ENCODE peak calls at places on chromosomes 1 and 21, in five cellular contexts. Z is adipocyte, Q is HS-27A, X is breast epithelium, L is amniotic stem cell. K is an unnamed sample.

GRCh38 chr1:40708750-40709099 is 17.2 kb downstream of the NFYC start:
- DNase-seq in X (no peak), L (peak; percentile 61), Q (no peak), Z (peak; percentile 89), K (no peak)

GRCh38 chr1:110380667-110381283 is 10.1 kb downstream of the SLC16A4 start:
- DNase-seq in L (no peak), Z (peak; percentile 96), X (no peak), Q (no peak), K (no peak)

GRCh38 chr1:161198877-161199431 is at the start of gene ADAMTS4:
- DNase-seq in Z (peak; percentile 83), L (peak; percentile 55), Q (no peak), X (no peak), K (no peak)

GRCh38 chr1:15577691-15578090 is 7.2 kb downstream of the AGMAT start:
- DNase-seq in Q (no peak), Z (no peak), L (no peak), X (no peak), K (no peak)

GRCh38 chr1:51506537-51506936 is 12.5 kb downstream of the EPS15 start:
- DNase-seq in Q (no peak), Z (peak; percentile 87), L (no peak), X (no peak), K (no peak)

GRCh38 chr1:22140681-22141080 is 2.2 kb downstream of the WNT4 start:
- DNase-seq in Q (no peak), X (no peak), Z (no peak), L (no peak), K (no peak)

GRCh38 chr21:44407493-44407892 is 47.8 kb upstream of the LRRC3 start:
- DNase-seq in Z (no peak), X (no peak), Q (no peak), L (no peak), K (no peak)

GRCh38 chr1:157415661-157416060 is 136.7 kb downstream of the FCRL5 start:
- DNase-seq in Q (no peak), X (no peak), L (no peak), Z (no peak), K (no peak)

GRCh38 chr1:182527680-182528079 is 61.4 kb downstream of the RNASEL start:
- DNase-seq in X (no peak), Z (no peak), Q (no peak), L (no peak), K (no peak)

GRCh38 chr1:36889846-36890245 is 144.5 kb downstream of the GRIK3 start:
- DNase-seq in X (no peak), Z (no peak), Q (no peak), L (no peak), K (no peak)

GRCh38 chr1:46802081-46802480 is 3.2 kb downstream of the CYP4B1 start:
- DNase-seq in L (no peak), Z (no peak), Q (no peak), X (no peak), K (no peak)

GRCh38 chr1:230191079-230191478 is 124.0 kb downstream of the GALNT2 start:
- DNase-seq in Q (no peak), L (no peak), Z (no peak), X (no peak), K (no peak)

GRCh38 chr1:107140703-107141490 is at the start of gene NTNG1:
- DNase-seq in L (no peak), Q (no peak), X (no peak), Z (peak; percentile 56), K (no peak)

GRCh38 chr1:177561436-177561835 is 390.7 kb downstream of the BRINP2 start:
- DNase-seq in X (no peak), Z (no peak), Q (no peak), L (no peak), K (no peak)

GRCh38 chr1:208524376-208524775 is 280.2 kb upstream of the PLXNA2 start:
- DNase-seq in Q (no peak), X (no peak), L (no peak), Z (no peak), K (no peak)

GRCh38 chr21:14545906-14546480 is at the start of gene SAMSN1:
- DNase-seq in X (no peak), L (no peak), Q (no peak), Z (no peak), K (no peak)

GRCh38 chr1:210570116-210570515 is 241.4 kb downstream of the HHAT start:
- DNase-seq in Q (no peak), X (no peak), L (no peak), Z (no peak), K (no peak)

GRCh38 chr1:2208309-2209239 is 14.0 kb upstream of the FAAP20 start:
- DNase-seq in Z (peak; percentile 95), L (peak; percentile 93), X (no peak), Q (no peak), K (no peak)

GRCh38 chr1:201288007-201288406 is 4.7 kb downstream of the PKP1 start:
- DNase-seq in X (no peak), L (no peak), Z (no peak), Q (no peak), K (no peak)

GRCh38 chr1:39360726-39361125 is 130.7 kb upstream of the BMP8A start:
- DNase-seq in X (no peak), Z (no peak), Q (no peak), L (no peak), K (no peak)

GRCh38 chr21:38263493-38263892 is 6.7 kb downstream of the KCNJ15 start:
- DNase-seq in Z (no peak), L (no peak), Q (peak; percentile 50), X (no peak), K (no peak)

GRCh38 chr1:234907585-234908457 is 220.8 kb downstream of the TOMM20 start:
- DNase-seq in X (no peak), Z (peak; percentile 62), Q (no peak), L (no peak), K (no peak)

GRCh38 chr21:30257773-30258172 is 25.0 kb downstream of the KRTAP24-1 start:
- DNase-seq in Q (no peak), X (no peak), L (no peak), Z (peak; percentile 12), K (no peak)

GRCh38 chr1:155202731-155203515 is 4.8 kb downstream of the THBS3 start:
- DNase-seq in Q (no peak), L (no peak), X (no peak), Z (no peak), K (peak; percentile 8)

GRCh38 chr1:201023517-201023902 is at the start of gene KIF21B:
- DNase-seq in Q (no peak), L (no peak), Z (peak; percentile 62), X (no peak), K (peak; percentile 96)

GRCh38 chr1:154809436-154810413 is 60.4 kb downstream of the KCNN3 start:
- DNase-seq in Q (no peak), L (no peak), X (no peak), Z (peak; percentile 22), K (no peak)

GRCh38 chr1:177753655-177754054 is 216.2 kb downstream of the SEC16B start:
- DNase-seq in Q (no peak), X (no peak), Z (no peak), L (no peak), K (no peak)

GRCh38 chr1:213905315-213905714 is 82.5 kb upstream of the PROX1 start:
- DNase-seq in Q (no peak), Z (no peak), X (no peak), L (no peak), K (no peak)

GRCh38 chr1:110003747-110004428 is 19.3 kb downstream of the AHCYL1 start:
- DNase-seq in Z (peak; percentile 97), L (peak; percentile 95), X (peak; percentile 71), Q (peak; percentile 90), K (no peak)

GRCh38 chr1:115164484-115164883 is 75.2 kb upstream of the TSPAN2 start:
- DNase-seq in X (no peak), L (no peak), Z (no peak), Q (no peak), K (no peak)

GRCh38 chr1:70518106-70518505 is 107.0 kb downstream of the CTH start:
- DNase-seq in Q (no peak), L (no peak), Z (no peak), X (no peak), K (no peak)

GRCh38 chr1:215292906-215293305 is 210.4 kb downstream of the KCNK2 start:
- DNase-seq in X (no peak), Q (no peak), Z (peak; percentile 41), L (no peak), K (no peak)

GRCh38 chr1:168341576-168341975 is 60.9 kb downstream of the TBX19 start:
- DNase-seq in L (peak; percentile 37), Q (no peak), Z (peak; percentile 86), X (no peak), K (no peak)

K was measured in D721Med.